ENCODE peak calls at places on chromosomes 13 and 19, in nine cellular contexts. O is A549, V is HCT116, Z is uterus, D is Peyer's patch, L is tibial nerve, W is ovary, I is body of pancreas, B is HepG2. Y is an unnamed sample.
A peak's percentile ranks its signal among the peaks of the same experiment; 100 is the strongest.

GRCh38 chr13:20714563-20715339 is 11.3 kb downstream of the IL17D start:
- DNase-seq in B (no peak), V (no peak), I (no peak), O (no peak), Z (peak; percentile 44), W (peak; percentile 57), L (peak; percentile 59), D (no peak), Y (no peak)

GRCh38 chr19:2820112-2820702 is 539 bp downstream of the ZNF554 start:
- DNase-seq in B (no peak), O (no peak), V (no peak), I (peak; percentile 26), Z (peak; percentile 26), D (peak; percentile 56), L (no peak), W (no peak), Y (peak; percentile 40)

GRCh38 chr13:66506979-66507378 is 723.2 kb downstream of the PCDH9 start:
- DNase-seq in L (no peak), B (no peak), D (no peak), Z (no peak), O (no peak), W (no peak), V (no peak), I (no peak), Y (no peak)

GRCh38 chr19:17615889-17616685 is 60.6 kb downstream of the COLGALT1 start:
- DNase-seq in W (no peak), Z (no peak), B (no peak), D (no peak), O (no peak), L (no peak), I (no peak), V (no peak), Y (no peak)

GRCh38 chr13:110322126-110322827 is 15.2 kb downstream of the COL4A2 start:
- DNase-seq in L (no peak), W (no peak), V (no peak), B (no peak), D (no peak), I (no peak), O (no peak), Z (no peak), Y (no peak)

GRCh38 chr13:98466634-98467236 is 110.2 kb downstream of the STK24 start:
- DNase-seq in V (no peak), Z (no peak), W (no peak), I (peak; percentile 49), D (peak; percentile 56), O (peak; percentile 58), L (no peak), B (peak; percentile 43), Y (peak; percentile 77)

GRCh38 chr19:2170219-2170618 is 6.5 kb downstream of the DOT1L start:
- DNase-seq in O (no peak), B (no peak), I (no peak), V (no peak), Z (no peak), W (no peak), D (no peak), L (no peak), Y (no peak)

GRCh38 chr13:39538826-39539555 is 64.0 kb downstream of the LHFPL6 start:
- DNase-seq in B (no peak), I (no peak), L (no peak), O (no peak), V (no peak), D (no peak), Z (no peak), W (no peak), Y (no peak)

GRCh38 chr13:51906581-51906980 is 44.8 kb downstream of the CCDC70 start:
- DNase-seq in B (peak; percentile 18), O (no peak), V (no peak), D (no peak), L (no peak), W (no peak), Z (no peak), I (peak; percentile 14), Y (no peak)

GRCh38 chr19:5309438-5310204 is 31.0 kb downstream of the PTPRS start:
- DNase-seq in V (no peak), B (no peak), W (no peak), I (no peak), L (no peak), Z (no peak), O (no peak), D (no peak), Y (no peak)

GRCh38 chr13:46340631-46341111 is 46.4 kb downstream of the RUBCNL start:
- DNase-seq in L (no peak), B (no peak), Z (no peak), D (no peak), I (no peak), W (no peak), V (no peak), O (no peak), Y (no peak)

GRCh38 chr13:46342538-46342937 is 44.5 kb downstream of the RUBCNL start:
- DNase-seq in I (no peak), L (no peak), D (no peak), O (no peak), W (no peak), Z (no peak), V (no peak), B (no peak), Y (no peak)

GRCh38 chr13:46343279-46343949 is 43.6 kb downstream of the RUBCNL start:
- DNase-seq in W (no peak), L (no peak), D (no peak), Z (no peak), V (no peak), B (no peak), O (no peak), I (no peak), Y (no peak)

GRCh38 chr13:46339035-46339666 is 47.9 kb downstream of the RUBCNL start:
- DNase-seq in D (no peak), I (no peak), O (no peak), W (no peak), Z (no peak), L (no peak), V (no peak), B (no peak), Y (no peak)

GRCh38 chr13:46341112-46341711 is 45.8 kb downstream of the RUBCNL start:
- DNase-seq in Z (no peak), I (no peak), V (no peak), D (no peak), L (no peak), W (no peak), O (no peak), B (no peak), Y (peak; percentile 25)
- TF ChIP-seq POLR2A in Z (no peak), I (no peak), V (no peak), D (no peak), L (no peak), W (no peak), O (no peak), B (no peak), Y (no peak)

DNA sequence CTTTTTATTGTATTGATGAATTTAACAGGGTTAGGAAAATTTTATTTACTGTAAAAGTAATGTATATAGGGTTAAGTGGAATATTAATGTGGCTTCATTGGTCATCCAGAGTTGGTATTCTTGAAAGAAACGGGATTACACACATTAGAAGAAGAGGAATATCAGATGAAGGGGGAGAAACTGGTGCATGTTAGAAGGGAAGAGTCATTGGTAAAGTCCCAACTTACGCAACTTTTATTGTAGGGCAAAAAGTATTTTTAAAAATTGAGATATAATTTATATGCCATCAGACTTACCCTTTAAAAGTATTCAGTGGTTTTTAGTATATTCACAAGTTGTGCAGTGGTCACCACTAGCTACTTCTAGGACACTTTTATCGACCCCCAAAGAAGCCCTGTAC is 47.3 kb downstream of the DNAJC3 start:
- DNase-seq in B (no peak), L (no peak), Z (no peak), D (no peak), W (no peak), V (no peak), I (no peak), O (no peak), Y (no peak)
- TF ChIP-seq POLR2A in B (no peak), L (no peak), Z (no peak), D (no peak), W (no peak), V (no peak), I (no peak), O (no peak), Y (no peak)

GRCh38 chr19:12669272-12670158 is 2.9 kb downstream of the WDR83 start:
- DNase-seq in W (peak; percentile 77), I (peak; percentile 81), O (peak; percentile 71), V (peak; percentile 82), D (peak; percentile 84), B (peak; percentile 67), L (peak; percentile 48), Z (peak; percentile 78), Y (peak; percentile 63)
- TF ChIP-seq POLR2A in W (peak; percentile 39), I (peak; percentile 62), O (peak; percentile 55), V (peak; percentile 51), D (peak; percentile 29), B (peak; percentile 66), L (peak; percentile 50), Z (no peak), Y (peak; percentile 56)

DNA sequence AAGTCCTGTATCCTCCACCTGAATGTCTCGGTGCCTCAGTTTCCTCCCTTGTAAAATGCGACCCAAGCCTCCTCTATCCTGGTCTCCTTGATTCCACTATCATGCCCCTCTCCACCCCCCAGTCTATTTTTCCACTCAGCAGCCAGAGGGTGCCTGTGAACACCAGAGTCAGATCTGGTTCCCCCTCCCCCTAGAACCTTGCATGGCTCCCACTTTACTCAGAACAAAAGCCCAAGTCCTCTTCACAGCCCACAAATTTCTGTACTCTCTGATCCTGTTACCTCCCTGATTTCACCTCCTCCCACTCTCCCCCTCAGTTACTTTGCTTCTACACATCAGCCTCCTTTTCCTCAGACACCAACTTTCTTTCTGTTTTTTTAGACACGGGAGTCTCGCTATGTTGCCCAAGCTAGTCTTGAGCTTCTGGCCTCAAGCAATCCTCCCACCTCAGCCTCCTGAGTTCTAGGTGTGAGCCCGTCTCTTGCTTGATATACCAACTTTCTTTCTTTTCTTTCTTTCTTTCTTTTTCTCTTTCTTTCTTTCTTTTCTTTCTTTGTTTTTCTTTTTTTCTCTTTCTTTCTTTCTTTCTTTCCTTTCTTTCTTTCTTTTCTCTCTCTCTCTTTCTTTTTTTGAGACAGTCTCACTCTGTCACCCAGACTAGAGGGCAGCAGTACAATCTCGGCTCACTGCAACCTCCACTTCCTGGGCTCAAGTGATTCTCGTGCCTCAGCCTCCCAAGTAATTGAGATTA is 869 bp downstream of the DAND5 start:
- DNase-seq in L (no peak), B (no peak), W (no peak), D (no peak), I (no peak), O (no peak), Z (no peak), V (no peak), Y (no peak)
- TF ChIP-seq POLR2A in L (no peak), B (no peak), W (no peak), D (no peak), I (no peak), O (no peak), Z (no peak), V (no peak), Y (no peak)